ENCODE peak calls at places on chromosomes 6 and 20, in six cellular contexts. G, O, X, W, P and V are unnamed samples.

GRCh38 chr20:62845818-62846527 is 15.6 kb downstream of the TCFL5 start:
- DNase-seq in W (no peak), O (no peak), X (no peak), P (no peak), G (no peak), V (no peak)

GRCh38 chr6:7505196-7505699 is 36.2 kb upstream of the DSP start:
- DNase-seq in G (no peak), O (peak; percentile 81), P (peak; percentile 65), W (peak; percentile 82), X (no peak), V (peak; percentile 98)

GRCh38 chr6:81475646-81476045 is 276.8 kb downstream of the TENT5A start:
- DNase-seq in W (no peak), P (no peak), G (no peak), O (no peak), X (no peak), V (no peak)

GRCh38 chr20:35432430-35432735 is 5.6 kb downstream of the GDF5 start:
- DNase-seq in W (no peak), O (no peak), X (no peak), P (no peak), G (no peak), V (no peak)

GRCh38 chr6:20693466-20694063 is 159.3 kb downstream of the CDKAL1 start:
- DNase-seq in X (no peak), O (no peak), G (no peak), P (no peak), W (no peak), V (no peak)

GRCh38 chr6:160439751-160440150 is 91.6 kb downstream of the SLC22A3 start:
- DNase-seq in P (no peak), X (no peak), G (no peak), O (no peak), W (no peak), V (no peak)

GRCh38 chr20:9258891-9259290 is 190.0 kb downstream of the PLCB4 start:
- DNase-seq in W (no peak), P (no peak), X (no peak), O (no peak), G (no peak), V (no peak)

GRCh38 chr20:57220187-57221165 is 46.0 kb downstream of the BMP7 start:
- DNase-seq in W (no peak), P (no peak), X (no peak), G (no peak), O (no peak), V (no peak)

GRCh38 chr6:123527406-123527805 is 109.3 kb downstream of the TRDN start:
- DNase-seq in P (no peak), X (no peak), G (no peak), O (no peak), W (no peak), V (no peak)

GRCh38 chr6:40038626-40039025 is 104.4 kb upstream of the MOCS1 start:
- DNase-seq in O (no peak), G (no peak), X (no peak), P (no peak), W (no peak), V (no peak)

GRCh38 chr6:43355862-43356590 is 13.4 kb downstream of the ZNF318 start:
- DNase-seq in P (peak; percentile 64), W (no peak), O (peak; percentile 20), X (no peak), G (peak; percentile 21), V (no peak)

GRCh38 chr6:70183512-70183911 is 119.4 kb downstream of the COL9A1 start:
- DNase-seq in P (no peak), O (no peak), W (no peak), X (no peak), G (no peak), V (no peak)

GRCh38 chr6:3500262-3501001 is 43.6 kb upstream of the SLC22A23 start:
- DNase-seq in O (no peak), P (peak; percentile 42), X (no peak), W (no peak), G (no peak), V (no peak)

GRCh38 chr20:16477632-16478031 is 95.6 kb downstream of the KIF16B start:
- DNase-seq in W (no peak), G (no peak), X (no peak), P (peak; percentile 60), O (no peak), V (no peak)

GRCh38 chr6:26163733-26164505 is 76.7 kb downstream of the HFE start:
- DNase-seq in G (no peak), O (no peak), X (no peak), W (no peak), P (no peak), V (no peak)

GRCh38 chr6:105994522-105995402 is 91.4 kb upstream of the PRDM1 start:
- DNase-seq in X (no peak), P (no peak), W (no peak), G (no peak), O (peak; percentile 39), V (peak; percentile 31)

GRCh38 chr6:53070808-53071207 is 5.6 kb downstream of the FBXO9 start:
- DNase-seq in P (no peak), O (no peak), G (no peak), W (no peak), X (no peak), V (no peak)

GRCh38 chr6:168366473-168366872 is 46.9 kb upstream of the DACT2 start:
- DNase-seq in O (no peak), W (no peak), X (no peak), G (no peak), P (no peak), V (no peak)

GRCh38 chr6:15365273-15365687 is 119.4 kb downstream of the JARID2 start:
- DNase-seq in G (peak; percentile 40), P (no peak), O (peak; percentile 72), X (no peak), W (no peak), V (no peak)

GRCh38 chr6:33296797-33297405 is 1.8 kb downstream of the RGL2 start:
- DNase-seq in O (no peak), W (no peak), X (no peak), G (no peak), P (no peak), V (no peak)

GRCh38 chr6:33297406-33297955 is 1.3 kb downstream of the RGL2 start:
- DNase-seq in P (no peak), G (peak; percentile 50), X (no peak), O (no peak), W (no peak), V (no peak)

GRCh38 chr6:33297956-33298772 is 578 bp downstream of the RGL2 start:
- DNase-seq in W (no peak), O (peak; percentile 81), G (peak; percentile 91), X (no peak), P (peak; percentile 80), V (peak; percentile 80)

GRCh38 chr6:33299237-33299944 is 649 bp upstream of the RGL2 start:
- DNase-seq in G (peak; percentile 93), X (peak; percentile 69), P (peak; percentile 88), O (peak; percentile 89), W (no peak), V (peak; percentile 80)

GRCh38 chr6:33298773-33299236 is at the start of gene RGL2:
- DNase-seq in P (no peak), W (no peak), O (peak; percentile 40), G (peak; percentile 84), X (no peak), V (no peak)
- TF ChIP-seq MAX in P (no peak), W (no peak), O (no peak), G (peak; percentile 35), X (no peak), V (no peak)

GRCh38 chr20:50515471-50516106 is 5.4 kb downstream of the PTPN1 start:
- DNase-seq in O (no peak), W (no peak), X (no peak), P (no peak), G (no peak), V (no peak)

GRCh38 chr20:50513169-50514034 is 3.2 kb downstream of the PTPN1 start:
- DNase-seq in W (no peak), P (no peak), O (no peak), X (no peak), G (no peak), V (no peak)

GRCh38 chr20:50514035-50514337 is 3.8 kb downstream of the PTPN1 start:
- DNase-seq in O (no peak), W (no peak), X (no peak), G (no peak), P (no peak), V (no peak)

GRCh38 chr20:50516180-50516934 is 6.2 kb downstream of the PTPN1 start:
- DNase-seq in G (no peak), X (peak; percentile 87), P (no peak), O (no peak), W (no peak), V (no peak)

GRCh38 chr20:50514750-50515149 is 4.6 kb downstream of the PTPN1 start:
- DNase-seq in W (no peak), G (no peak), O (no peak), X (peak; percentile 57), P (no peak), V (no peak)
- TF ChIP-seq CEBPB in W (no peak), G (no peak), O (no peak), X (no peak), P (peak; percentile 35), V (no peak)

GRCh38 chr6:23089981-23090380 is 520.6 kb downstream of the HDGFL1 start:
- DNase-seq in G (no peak), W (no peak), O (no peak), P (no peak), X (no peak), V (no peak)

GRCh38 chr6:23097569-23097968 is 528.2 kb downstream of the HDGFL1 start:
- DNase-seq in O (no peak), X (no peak), P (no peak), W (no peak), G (no peak), V (no peak)

GRCh38 chr6:23086100-23086499 is 516.7 kb downstream of the HDGFL1 start:
- DNase-seq in P (no peak), X (no peak), W (no peak), O (no peak), G (no peak), V (no peak)

GRCh38 chr6:23091795-23092194 is 522.4 kb downstream of the HDGFL1 start:
- DNase-seq in W (no peak), X (no peak), G (no peak), P (no peak), O (no peak), V (no peak)
- TF ChIP-seq MAX in W (no peak), X (no peak), G (no peak), P (no peak), O (no peak), V (no peak)

DNA sequence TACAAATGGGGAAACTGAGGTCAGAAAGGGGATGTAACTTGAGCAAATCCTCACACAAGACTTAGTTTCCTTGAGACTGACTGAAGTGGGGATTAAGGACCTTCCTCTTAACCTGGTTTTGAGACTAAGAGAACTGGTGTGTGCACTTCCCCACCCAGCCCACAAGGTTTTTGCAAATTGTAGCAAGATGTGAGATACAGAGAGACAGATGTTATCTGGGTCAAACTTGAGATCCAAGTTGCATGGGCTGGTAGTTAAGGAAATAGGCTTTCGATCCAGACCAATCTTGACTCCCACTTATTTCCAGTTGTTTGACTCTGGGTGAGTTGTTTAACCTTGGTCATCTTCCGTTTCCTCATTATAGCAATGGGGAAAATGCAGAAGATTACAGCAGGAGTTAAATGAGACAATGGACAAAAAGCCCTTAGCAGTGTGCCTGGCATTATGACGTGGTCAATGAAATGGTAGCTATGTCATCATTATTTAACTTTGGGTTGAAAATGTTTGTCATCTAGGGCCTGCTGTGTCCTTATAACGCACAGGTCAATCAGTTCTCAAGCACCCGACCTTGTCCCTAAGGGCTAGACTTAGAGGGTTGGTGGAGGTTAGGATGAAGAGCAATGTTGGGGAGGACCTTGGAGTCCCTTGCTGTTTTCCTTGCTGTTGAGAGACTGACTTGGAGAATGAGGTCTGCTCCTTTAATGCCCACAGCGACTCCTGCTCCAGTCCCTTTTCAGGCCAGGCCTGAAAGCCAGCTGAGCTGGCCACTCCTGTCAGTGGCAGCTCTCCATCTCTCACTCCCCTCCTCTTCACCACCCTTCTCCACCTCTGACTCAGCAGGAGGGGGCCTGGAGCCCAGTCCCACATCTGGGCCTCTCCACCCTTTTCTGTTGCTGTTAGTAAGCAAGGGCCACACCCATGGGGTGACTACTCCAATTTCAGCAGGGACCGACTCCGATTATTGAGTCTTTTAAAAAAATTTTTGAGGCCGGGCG is 1.9 kb downstream of the SNX21 start:
- DNase-seq in W (no peak), O (no peak), P (no peak), G (peak; percentile 84), X (no peak), V (no peak)
- TF ChIP-seq CEBPB in W (no peak), O (no peak), P (no peak), G (no peak), X (no peak), V (no peak)